ENCODE peak calls at places on chromosomes 16 and 17, in four cellular contexts. B, M, G and Q are unnamed samples. For H3K9me3 and H3K36me3, the result is how much of the 10 kb centered on the place peaks cover.

GRCh38 chr17:50681260-50682200 is 26.2 kb downstream of the ANKRD40 start:
- DNase-seq in B (peak), M (peak), G (peak), Q (peak)

GRCh38 chr17:52027620-52028019 is 130.9 kb downstream of the CA10 start:
- DNase-seq in B (no peak), M (no peak), G (no peak), Q (no peak)

GRCh38 chr17:31329221-31329620 is 7.8 kb upstream of the EVI2A start:
- DNase-seq in G (no peak), M (no peak), B (no peak), Q (no peak)

GRCh38 chr17:51121620-51122472 is 1.2 kb upstream of the SPAG9 start:
- DNase-seq in M (peak), G (peak), B (peak), Q (peak)

GRCh38 chr17:15456486-15456885 is 10.9 kb downstream of the CDRT4 start:
- DNase-seq in M (no peak), G (peak), B (no peak), Q (no peak)

GRCh38 chr17:79575229-79575628 is 35.6 kb downstream of the RBFOX3 start:
- DNase-seq in B (no peak), G (no peak), M (no peak), Q (no peak)

GRCh38 chr17:46910179-46910927 is 12.6 kb upstream of the GOSR2 start:
- DNase-seq in G (no peak), B (no peak), M (no peak), Q (no peak)

GRCh38 chr16:31476305-31477219 is 4.6 kb downstream of the TGFB1I1 start:
- DNase-seq in G (peak), M (peak), B (no peak), Q (no peak)

GRCh38 chr16:70594569-70594968 is 51.8 kb upstream of the IL34 start:
- DNase-seq in M (peak), B (no peak), G (peak), Q (peak)

GRCh38 chr17:6639651-6640535 is 618 bp downstream of the KIAA0753 start:
- DNase-seq in B (peak), M (no peak), G (no peak), Q (peak)

GRCh38 chr16:79191933-79192332 is 408.6 kb downstream of the MAF start:
- DNase-seq in B (no peak), M (no peak), G (no peak), Q (no peak)

GRCh38 chr17:66830451-66830850 is 4.5 kb upstream of the CACNG5 start:
- DNase-seq in G (no peak), M (no peak), B (peak), Q (no peak)

GRCh38 chr16:82368041-82368440 is 198.0 kb upstream of the MPHOSPH6 start:
- DNase-seq in G (peak), M (peak), B (peak), Q (peak)

GRCh38 chr16:85611455-85612190 is 1.5 kb upstream of the GSE1 start:
- DNase-seq in M (peak), B (peak), G (peak), Q (peak)

GRCh38 chr16:48047755-48048154 is 108.0 kb downstream of the ABCC12 start:
- DNase-seq in B (no peak), M (no peak), G (no peak), Q (no peak)

GRCh38 chr17:58312021-58312630 is 16.5 kb downstream of the TSPOAP1 start:
- DNase-seq in M (no peak), B (no peak), G (peak), Q (no peak)

GRCh38 chr16:78251115-78251514 is 151.7 kb downstream of the WWOX start:
- DNase-seq in B (no peak), M (no peak), G (no peak), Q (no peak)

GRCh38 chr16:54673353-54673752 is 257.3 kb upstream of the IRX5 start:
- DNase-seq in B (no peak), G (no peak), M (no peak), Q (no peak)

GRCh38 chr17:28494445-28495188 is 11.5 kb upstream of the FOXN1 start:
- DNase-seq in B (peak), G (peak), M (peak), Q (peak)

DNA sequence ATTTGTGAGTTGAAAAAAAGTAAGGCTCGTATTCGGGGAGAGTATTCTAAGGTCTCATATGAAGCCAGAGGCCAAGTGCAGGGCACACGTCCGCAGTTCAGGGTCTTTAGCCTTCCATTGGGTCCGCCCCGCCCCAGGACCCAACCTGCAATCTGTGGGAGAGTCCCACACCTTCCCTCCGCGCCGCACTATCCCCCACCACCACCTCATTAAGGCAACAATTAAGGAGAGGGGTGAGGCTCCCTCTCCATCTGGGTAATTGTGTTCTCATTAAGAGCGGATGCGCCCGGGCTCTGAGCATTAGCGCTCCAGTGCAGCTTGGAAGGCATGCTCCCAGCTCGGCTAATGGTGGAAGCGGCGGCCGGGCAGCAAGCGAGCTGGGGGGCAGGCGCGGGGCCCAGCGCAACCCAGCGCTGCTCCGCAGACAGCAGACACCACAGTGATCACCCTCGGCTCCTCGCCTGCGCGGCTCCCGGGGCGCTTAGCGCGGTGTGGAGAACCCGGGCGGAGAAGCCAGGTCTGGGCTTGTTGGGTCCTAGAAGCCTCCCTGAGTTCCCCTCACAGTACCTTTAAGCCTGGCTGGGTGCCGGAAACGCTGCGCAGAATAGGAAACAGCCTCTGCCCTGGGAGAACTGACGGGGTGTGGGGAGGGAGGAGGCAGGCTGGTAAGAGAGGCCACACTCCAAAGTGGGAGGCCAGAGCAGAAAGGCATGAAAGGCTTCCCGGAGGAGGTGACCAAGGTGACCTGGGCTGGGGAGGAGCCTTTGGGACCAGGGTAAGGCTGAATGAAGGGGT is 6.5 kb downstream of the CBLN1 start:
- DNase-seq in G (no peak), B (no peak), M (no peak), Q (no peak)
- H3K4me3 ChIP-seq in G (no peak), B (no peak), M (no peak), Q (no peak)

DNA sequence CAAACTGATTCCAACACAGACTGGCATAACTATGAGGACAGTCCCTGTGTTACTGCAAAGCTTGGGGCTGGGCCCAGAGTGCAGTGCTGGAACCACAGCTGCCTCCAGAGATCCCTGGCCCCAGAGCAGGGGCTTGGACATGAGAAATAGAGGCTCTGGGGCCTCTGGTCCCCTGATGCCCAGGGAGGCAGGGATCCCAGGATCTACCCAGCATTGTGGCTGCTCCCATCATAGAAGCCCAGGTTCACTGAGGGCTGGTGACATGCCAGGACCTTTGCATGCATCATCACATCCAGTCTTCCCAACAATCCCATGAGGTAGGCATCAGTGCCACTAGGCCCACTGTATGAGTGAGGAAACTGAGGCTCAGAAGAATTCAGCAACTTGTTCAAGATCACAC is 95.8 kb downstream of the TMEM132E start:
- DNase-seq in G (no peak), M (no peak), B (no peak), Q (no peak)
- H3K9me3 ChIP-seq in G (under half), M (under half), B (under half), Q (under half)

GRCh38 chr17:82802141-82802540 is 37.7 kb downstream of the ZNF750 start:
- DNase-seq in M (no peak), G (no peak), B (no peak), Q (peak)

GRCh38 chr17:82803606-82804005 is 36.2 kb downstream of the ZNF750 start:
- DNase-seq in G (no peak), M (no peak), B (no peak), Q (no peak)

GRCh38 chr17:82801377-82801970 is 38.3 kb downstream of the ZNF750 start:
- DNase-seq in B (no peak), M (no peak), G (no peak), Q (no peak)

GRCh38 chr17:82804442-82805191 is 35.2 kb downstream of the ZNF750 start:
- DNase-seq in M (peak), B (no peak), G (peak), Q (peak)

DNA sequence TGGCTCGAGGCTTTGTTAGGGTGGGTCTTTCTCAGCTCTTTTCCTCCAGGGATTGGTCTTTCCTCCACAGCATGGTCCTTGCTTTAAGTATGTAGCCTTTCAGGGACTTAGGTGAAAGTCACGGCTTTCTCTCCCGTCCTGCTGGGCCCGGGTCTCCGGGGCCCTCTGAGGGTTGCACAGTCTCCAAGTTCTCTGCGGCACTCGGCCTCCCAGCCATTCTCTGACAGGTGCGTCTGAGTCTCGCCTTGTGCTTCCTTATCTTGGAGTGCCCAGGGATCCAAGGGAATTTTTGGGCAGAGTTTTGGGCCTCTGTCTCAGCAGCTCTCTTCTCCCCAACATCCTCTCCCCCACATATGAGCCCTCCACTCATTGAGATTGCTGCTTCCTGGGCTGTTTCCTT is 36.6 kb downstream of the ZNF750 start:
- DNase-seq in G (no peak), M (no peak), B (no peak), Q (no peak)
- H3K36me3 ChIP-seq in G (under half), M (under half), B (under half), Q (under half)

GRCh38 chr16:49839462-49839825 is 16.5 kb downstream of the ZNF423 start:
- DNase-seq in B (no peak), G (no peak), M (no peak), Q (no peak)

GRCh38 chr16:49836668-49837067 is 19.2 kb downstream of the ZNF423 start:
- DNase-seq in B (no peak), M (no peak), G (no peak), Q (no peak)

GRCh38 chr16:49838639-49839461 is 17.1 kb downstream of the ZNF423 start:
- DNase-seq in G (no peak), M (no peak), B (peak), Q (no peak)

GRCh38 chr16:49837673-49838360 is 18.1 kb downstream of the ZNF423 start:
- DNase-seq in M (no peak), B (no peak), G (no peak), Q (no peak)

DNA sequence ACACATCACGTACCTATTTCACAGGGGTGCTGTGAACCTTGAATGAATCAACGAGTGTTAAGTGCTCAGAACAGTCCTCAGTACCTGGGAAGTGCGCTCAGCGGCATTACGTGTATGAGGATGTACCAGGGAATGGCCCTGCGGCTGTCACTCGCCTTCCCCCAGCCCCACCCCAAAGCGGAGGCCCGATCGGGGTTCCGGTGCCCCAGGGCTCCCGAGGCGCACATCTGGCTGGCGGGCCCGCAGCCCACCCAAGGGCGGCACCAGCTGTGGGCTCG is 17.6 kb downstream of the ZNF423 start:
- DNase-seq in M (no peak), G (no peak), B (no peak), Q (no peak)
- H3K4me3 ChIP-seq in M (peak), G (peak), B (peak), Q (no peak)

GRCh38 chr16:35741546-35741945 is 2282.1 kb downstream of the TP53TG3F start:
- DNase-seq in M (no peak), G (no peak), B (no peak), Q (no peak)

GRCh38 chr16:35745191-35745590 is 2285.8 kb downstream of the TP53TG3F start:
- DNase-seq in B (no peak), M (no peak), G (no peak), Q (no peak)

GRCh38 chr16:35744084-35744483 is 2284.7 kb downstream of the TP53TG3F start:
- DNase-seq in M (no peak), B (no peak), G (no peak), Q (no peak)

GRCh38 chr16:35744716-35745115 is 2285.3 kb downstream of the TP53TG3F start:
- DNase-seq in G (no peak), B (no peak), M (no peak), Q (peak)

DNA sequence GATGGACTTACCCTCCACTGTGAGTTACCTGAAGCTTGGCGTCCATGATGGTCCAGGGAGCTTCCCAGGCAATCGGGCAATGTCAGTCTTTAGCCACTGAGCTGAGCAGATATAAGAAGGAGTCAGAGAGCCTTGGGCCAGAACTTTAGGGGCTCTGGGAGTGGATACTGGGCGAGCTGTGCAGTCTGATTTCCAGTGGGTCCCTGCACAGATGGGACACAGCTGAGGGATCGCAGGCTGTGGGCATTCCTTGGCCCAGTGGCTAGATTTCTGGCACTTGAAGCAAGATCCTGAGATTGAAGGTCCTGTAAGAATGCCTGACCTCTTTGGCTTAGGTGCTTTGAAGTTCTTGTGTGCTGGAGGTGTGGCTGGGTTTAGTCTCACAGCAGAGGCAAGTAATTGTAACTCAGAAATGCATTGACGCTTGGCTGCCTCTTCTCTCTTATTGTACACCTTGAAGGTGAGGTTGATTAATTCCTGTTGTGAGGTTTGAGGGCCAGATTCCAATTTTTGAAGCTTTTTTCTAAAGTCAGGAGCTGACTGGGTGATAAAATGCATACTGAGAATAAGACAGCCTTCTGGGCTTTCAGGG is 2283.8 kb downstream of the TP53TG3F start:
- DNase-seq in G (no peak), B (no peak), M (no peak), Q (no peak)
- H3K9me3 ChIP-seq in G (under half), B (under half), M (under half), Q (under half)

DNA sequence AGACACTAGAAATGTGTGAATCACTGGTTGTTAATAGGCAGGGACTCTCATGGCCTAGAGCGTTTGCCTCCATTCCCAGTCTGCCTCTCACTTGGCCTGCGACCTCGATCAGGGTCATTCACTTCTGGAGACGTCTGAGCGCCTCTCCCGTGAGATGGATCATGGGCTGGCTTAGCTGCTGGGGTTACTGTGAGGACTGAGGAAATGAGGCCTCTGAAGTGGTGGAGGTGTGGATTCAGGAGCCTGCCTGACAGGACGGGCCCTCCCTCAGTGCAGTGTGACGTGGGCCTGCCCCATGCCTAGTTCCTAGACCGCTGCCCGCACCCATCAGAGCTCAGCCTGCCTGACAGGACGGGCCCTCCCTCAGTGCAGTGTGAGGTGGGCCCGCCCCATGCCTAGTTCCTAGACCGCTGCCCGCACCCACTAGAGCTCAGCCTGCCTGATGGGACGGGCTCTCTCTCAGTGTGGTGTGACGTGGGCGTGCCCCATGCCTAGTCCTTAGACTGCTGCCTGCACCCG is 61.9 kb downstream of the BANP start:
- DNase-seq in G (no peak), B (no peak), M (no peak), Q (no peak)
- H3K36me3 ChIP-seq in G (under half), B (under half), M (under half), Q (under half)

DNA sequence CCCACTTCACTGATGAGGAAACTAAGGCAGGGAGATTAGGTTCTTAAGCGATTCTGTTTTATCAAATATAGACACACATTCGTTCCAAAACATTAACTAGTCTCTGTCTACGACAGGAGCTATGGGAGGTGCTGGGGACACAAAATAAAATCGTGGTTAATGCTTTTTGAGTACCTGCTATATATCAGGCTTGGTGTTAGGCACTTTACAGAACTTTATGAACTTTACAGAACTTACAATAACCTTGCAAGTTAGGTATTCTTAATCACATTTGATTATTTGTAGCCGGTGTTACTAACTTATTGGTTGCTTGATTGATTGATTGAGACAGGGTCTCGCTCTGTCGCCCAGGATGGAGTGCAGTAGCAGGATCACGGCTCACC is 538 bp upstream of the HEATR3 start:
- DNase-seq in M (no peak), B (no peak), G (no peak), Q (no peak)
- H3K4me3 ChIP-seq in M (peak), B (peak), G (peak), Q (peak)

GRCh38 chr17:35541434-35541833 is 4.0 kb upstream of the SLFN12L start:
- DNase-seq in G (no peak), M (no peak), B (no peak), Q (no peak)
- H3K9me3 ChIP-seq in G (under half), M (under half), B (under half), Q (under half)

GRCh38 chr16:69138608-69139007 is 6.2 kb downstream of the UTP4 start:
- DNase-seq in G (no peak), B (no peak), M (no peak), Q (no peak)
- H3K36me3 ChIP-seq in G (under half), B (half or more), M (under half), Q (half or more)

DNA sequence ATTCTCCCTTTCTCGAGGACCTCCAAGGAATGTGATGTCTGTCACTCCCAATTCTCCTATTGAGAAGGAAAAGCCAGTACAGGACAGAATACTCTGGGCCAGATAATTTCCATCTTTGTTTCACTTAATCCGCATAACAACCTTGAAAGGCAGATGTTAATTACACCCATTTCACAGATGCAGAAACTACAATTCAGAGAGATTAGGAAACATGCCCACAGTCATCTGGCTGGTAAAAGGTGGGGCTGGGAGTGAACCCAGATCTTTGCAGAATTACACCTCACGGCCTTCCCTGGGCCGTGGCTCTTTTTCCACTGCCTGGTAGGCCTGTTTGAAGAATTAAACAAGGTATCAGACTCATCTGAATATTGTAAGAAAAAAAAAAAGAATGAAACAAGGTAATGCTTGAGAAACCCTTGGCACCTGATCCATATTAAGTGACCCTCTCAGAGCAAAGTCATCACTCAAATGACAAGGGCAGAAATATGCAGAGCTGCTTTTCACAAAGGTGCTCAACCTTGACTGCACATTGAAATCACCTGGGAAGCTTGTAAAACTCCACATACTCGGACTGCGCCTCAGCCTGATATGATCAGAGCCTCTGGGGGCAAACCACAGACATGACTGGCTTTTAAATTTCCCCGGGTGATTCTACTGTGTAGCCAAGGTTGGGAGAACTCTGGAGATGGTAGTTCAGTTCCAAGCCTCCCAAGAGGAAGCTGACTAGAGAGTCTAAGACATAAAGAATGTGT is 16.6 kb upstream of the G6PC1 start:
- DNase-seq in M (no peak), B (no peak), G (no peak), Q (no peak)
- H3K4me3 ChIP-seq in M (no peak), B (no peak), G (no peak), Q (no peak)